ENCODE peak calls at places on chromosomes 16 and 17, in five cellular contexts. B is prostate gland; Z is CD4-positive, alpha-beta T cell; T is keratinocyte; X is substantia nigra. J is an unnamed sample.

GRCh38 chr16:13453325-13453724 is 466.6 kb upstream of the ERCC4 start:
- DNase-seq in B (no peak), Z (no peak), T (peak), X (no peak), J (peak)

GRCh38 chr16:3641801-3642396 is 12.6 kb upstream of the DNASE1 start:
- DNase-seq in B (no peak), Z (no peak), T (no peak), X (no peak), J (no peak)

GRCh38 chr17:77142689-77143088 is 1.9 kb downstream of the SEC14L1 start:
- DNase-seq in B (peak), Z (no peak), T (no peak), X (no peak), J (no peak)

GRCh38 chr16:66693088-66693487 is 3.5 kb downstream of the CMTM4 start:
- DNase-seq in B (no peak), Z (no peak), T (no peak), X (no peak), J (no peak)

GRCh38 chr17:52383493-52384100 is 225.1 kb upstream of the CA10 start:
- DNase-seq in B (peak), Z (no peak), T (no peak), X (peak), J (peak)

GRCh38 chr17:68085751-68086445 is 50.4 kb downstream of the KPNA2 start:
- DNase-seq in B (no peak), Z (no peak), T (no peak), X (no peak), J (no peak)

GRCh38 chr17:62109378-62109902 is 44.4 kb upstream of the MED13 start:
- DNase-seq in B (no peak), Z (peak), T (peak), X (no peak), J (peak)

GRCh38 chr17:51234162-51234561 is 25.7 kb downstream of the MBTD1 start:
- DNase-seq in B (no peak), Z (no peak), T (no peak), X (no peak), J (no peak)

GRCh38 chr17:1908699-1909309 is 79.0 kb downstream of the RPA1 start:
- DNase-seq in B (peak), Z (peak), T (no peak), X (peak), J (peak)

GRCh38 chr16:4938683-4939030 is 1.7 kb upstream of the PPL start:
- DNase-seq in B (no peak), Z (no peak), T (no peak), X (no peak), J (no peak)

GRCh38 chr16:4945560-4946502 is 8.9 kb upstream of the PPL start:
- DNase-seq in B (peak), Z (no peak), T (peak), X (no peak), J (peak)

GRCh38 chr16:4944333-4945281 is 7.7 kb upstream of the PPL start:
- DNase-seq in B (peak), Z (no peak), T (peak), X (no peak), J (peak)

GRCh38 chr16:4940719-4941118 is 3.8 kb upstream of the PPL start:
- DNase-seq in B (no peak), Z (no peak), T (no peak), X (no peak), J (no peak)

DNA sequence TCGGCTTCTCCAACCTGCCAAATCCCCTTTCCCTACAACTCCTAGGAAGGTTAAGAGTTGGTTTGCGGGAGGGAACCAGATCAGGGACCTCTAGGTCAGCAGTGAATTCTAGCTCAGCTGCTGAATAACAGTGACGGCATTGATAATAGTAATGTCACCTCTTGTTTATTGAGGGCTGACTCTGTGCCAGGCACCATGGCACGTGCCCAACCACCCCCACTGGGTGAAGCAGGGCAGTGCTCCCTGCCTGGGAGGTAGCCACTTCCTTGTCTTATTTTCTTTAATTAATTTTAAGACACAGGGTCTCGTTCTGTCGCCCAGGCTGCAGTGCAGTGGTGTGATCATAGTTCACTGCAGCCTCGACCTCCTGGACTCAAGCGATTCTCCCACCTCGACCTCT is 5.5 kb upstream of the PPL start:
- DNase-seq in B (no peak), Z (no peak), T (no peak), X (no peak), J (no peak)
- H3K27ac ChIP-seq in B (peak), Z (no peak), T (peak), X (no peak), J (peak)

DNA sequence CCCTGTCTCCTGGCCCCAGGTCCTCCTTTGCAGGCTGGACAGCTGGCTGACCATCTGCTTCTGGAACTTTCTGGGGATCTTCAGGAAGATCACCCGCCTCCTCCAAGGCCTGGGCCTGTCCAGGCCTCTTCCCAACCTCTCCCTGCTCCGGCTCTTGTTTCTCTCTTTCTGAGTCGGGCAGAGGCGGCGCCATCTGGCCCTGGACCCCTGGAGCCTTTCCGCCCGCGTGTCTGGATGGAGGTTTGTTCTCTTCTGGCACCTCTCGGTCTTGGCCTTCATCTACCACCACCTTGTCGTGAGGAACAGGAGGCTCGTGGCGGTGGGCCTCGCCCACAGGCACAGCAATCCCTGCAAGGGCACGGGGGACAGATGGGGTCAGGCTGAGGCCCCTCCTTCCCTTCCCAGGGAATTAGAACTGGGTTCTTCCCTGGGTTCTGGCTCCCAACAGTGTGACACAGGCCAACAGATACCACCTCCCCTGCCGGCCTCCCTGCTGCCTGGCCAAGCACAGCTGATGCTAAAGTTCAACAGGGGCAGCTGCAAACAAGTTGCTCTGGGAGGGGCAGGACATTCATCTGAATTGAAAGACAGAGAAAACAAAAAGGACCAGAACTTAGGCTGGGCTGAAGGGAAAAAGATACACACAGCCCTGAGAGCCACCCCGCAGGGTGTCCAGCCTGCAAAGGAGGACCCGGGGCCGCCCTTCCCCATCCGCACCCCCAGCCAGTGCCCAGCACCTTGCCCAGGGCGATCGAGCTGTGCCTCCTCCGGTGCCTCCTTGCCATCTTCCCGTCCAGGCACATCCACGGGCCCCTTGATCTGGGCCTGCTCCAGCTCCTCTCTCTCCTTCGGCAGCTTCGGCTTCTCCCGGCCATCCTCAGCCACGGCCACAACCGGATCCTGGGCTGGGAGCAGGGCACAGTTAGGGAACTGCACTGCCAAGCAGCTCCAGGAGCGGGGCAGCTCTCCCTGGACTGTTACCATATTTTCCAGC is 13.5 kb downstream of the NDUFAF8 start:
- DNase-seq in B (no peak), Z (no peak), T (no peak), X (no peak), J (no peak)
- H3K27ac ChIP-seq in B (no peak), Z (no peak), T (no peak), X (no peak), J (no peak)

GRCh38 chr16:56684256-56684925 is 2.1 kb downstream of the MT1X start:
- DNase-seq in B (peak), Z (no peak), T (no peak), X (no peak), J (peak)
- H3K27ac ChIP-seq in B (peak), Z (no peak), T (no peak), X (no peak), J (peak)

DNA sequence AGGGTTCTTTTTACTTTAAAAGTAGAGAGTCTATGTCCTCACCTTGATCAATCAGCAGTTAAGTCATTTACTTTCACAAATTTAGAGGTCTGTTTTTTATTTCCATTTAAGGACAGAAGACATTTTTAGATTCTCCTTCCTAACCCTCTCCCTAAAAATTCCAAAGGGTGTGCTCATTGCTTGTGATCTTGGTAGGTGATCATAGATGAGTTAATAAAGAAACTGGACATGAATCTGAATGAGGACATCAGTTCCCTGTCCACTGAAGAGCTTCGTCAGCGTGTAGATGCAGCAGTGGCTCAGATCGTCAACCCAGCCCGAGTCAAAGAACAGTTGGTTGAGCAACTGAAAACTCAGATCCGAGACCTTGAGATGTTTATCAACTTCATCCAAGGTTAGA is 8.8 kb downstream of the RUNDC1 start:
- DNase-seq in B (no peak), Z (no peak), T (no peak), X (no peak), J (no peak)
- H3K27ac ChIP-seq in B (peak), Z (no peak), T (peak), X (no peak), J (no peak)

J was measured in thyroid gland.